ENCODE peak calls at places on chromosomes 1 and 21, in six cellular contexts. N, V, Q, L, K and C are unnamed samples.

GRCh38 chr1:54287176-54287650 is 87.2 kb downstream of the MRPL37 start:
- DNase-seq in N (peak; percentile 52), V (peak; percentile 89), Q (no peak), L (no peak), K (no peak), C (no peak)

GRCh38 chr1:183908095-183908494 is 103.2 kb downstream of the RGL1 start:
- DNase-seq in N (no peak), V (no peak), Q (no peak), L (no peak), K (no peak), C (no peak)

GRCh38 chr1:47984175-47984789 is 12.9 kb downstream of the TRABD2B start:
- DNase-seq in N (peak; percentile 81), V (no peak), Q (peak; percentile 70), L (no peak), K (no peak), C (no peak)

GRCh38 chr1:78370356-78370755 is 120.4 kb upstream of the PTGFR start:
- DNase-seq in N (no peak), V (no peak), Q (no peak), L (no peak), K (no peak), C (no peak)

GRCh38 chr1:62436466-62437272 is at the start of gene USP1:
- DNase-seq in N (peak; percentile 91), V (peak; percentile 98), Q (peak; percentile 100), L (peak; percentile 99), K (peak; percentile 100), C (peak; percentile 99)

GRCh38 chr1:77590653-77591052 is 91.8 kb downstream of the ZZZ3 start:
- DNase-seq in N (no peak), V (no peak), Q (no peak), L (no peak), K (no peak), C (no peak)

GRCh38 chr1:185017338-185017737 is 28.0 kb upstream of the RNF2 start:
- DNase-seq in N (no peak), V (peak; percentile 48), Q (no peak), L (no peak), K (no peak), C (peak; percentile 64)

GRCh38 chr1:44714944-44715571 is 15.9 kb downstream of the RNU5D-1 start:
- DNase-seq in N (peak; percentile 82), V (peak; percentile 86), Q (peak; percentile 82), L (peak; percentile 71), K (peak; percentile 72), C (no peak)

GRCh38 chr1:242890211-242890741 is 364.8 kb downstream of the CEP170 start:
- DNase-seq in N (peak; percentile 87), V (peak; percentile 25), Q (peak; percentile 70), L (no peak), K (no peak), C (no peak)

GRCh38 chr1:201791051-201791774 is 37.7 kb upstream of the IPO9 start:
- DNase-seq in N (no peak), V (no peak), Q (no peak), L (no peak), K (no peak), C (no peak)

GRCh38 chr1:178612261-178612660 is 99.4 kb downstream of the TEX35 start:
- DNase-seq in N (no peak), V (no peak), Q (no peak), L (no peak), K (no peak), C (no peak)

GRCh38 chr1:218466341-218467010 is 121.3 kb downstream of the TGFB2 start:
- DNase-seq in N (no peak), V (no peak), Q (no peak), L (no peak), K (no peak), C (no peak)

GRCh38 chr1:110118636-110119396 is 6.6 kb downstream of the UBL4B start:
- DNase-seq in N (no peak), V (no peak), Q (no peak), L (no peak), K (no peak), C (no peak)

GRCh38 chr1:177448652-177449351 is 278.0 kb downstream of the BRINP2 start:
- DNase-seq in N (no peak), V (no peak), Q (no peak), L (no peak), K (no peak), C (no peak)

GRCh38 chr21:34274001-34274400 is 89.8 kb upstream of the KCNE2 start:
- DNase-seq in N (no peak), V (no peak), Q (no peak), L (no peak), K (no peak), C (no peak)

GRCh38 chr1:78833491-78833890 is 173.0 kb downstream of the ADGRL4 start:
- DNase-seq in N (no peak), V (no peak), Q (no peak), L (no peak), K (no peak), C (peak; percentile 22)

GRCh38 chr1:32144033-32144432 is 35.4 kb upstream of the TXLNA start:
- DNase-seq in N (no peak), V (no peak), Q (no peak), L (no peak), K (no peak), C (no peak)

GRCh38 chr1:107549152-107549810 is 408.4 kb downstream of the NTNG1 start:
- DNase-seq in N (no peak), V (no peak), Q (no peak), L (no peak), K (no peak), C (no peak)

GRCh38 chr1:165699577-165699976 is 1.2 kb upstream of the ALDH9A1 start:
- DNase-seq in N (no peak), V (no peak), Q (no peak), L (no peak), K (peak; percentile 59), C (no peak)

GRCh38 chr1:25871704-25872494 is 3.6 kb downstream of the PAQR7 start:
- DNase-seq in N (no peak), V (no peak), Q (no peak), L (no peak), K (no peak), C (no peak)

GRCh38 chr1:66728021-66728420 is 24.2 kb upstream of the DYNLT5 start:
- DNase-seq in N (no peak), V (no peak), Q (no peak), L (no peak), K (no peak), C (no peak)

GRCh38 chr1:2354511-2355407 is 36.6 kb downstream of the MORN1 start:
- DNase-seq in N (no peak), V (no peak), Q (no peak), L (no peak), K (no peak), C (no peak)
- TF ChIP-seq ZNF274 in N (no peak), V (no peak), Q (no peak), L (no peak), K (no peak), C (no peak)

DNA sequence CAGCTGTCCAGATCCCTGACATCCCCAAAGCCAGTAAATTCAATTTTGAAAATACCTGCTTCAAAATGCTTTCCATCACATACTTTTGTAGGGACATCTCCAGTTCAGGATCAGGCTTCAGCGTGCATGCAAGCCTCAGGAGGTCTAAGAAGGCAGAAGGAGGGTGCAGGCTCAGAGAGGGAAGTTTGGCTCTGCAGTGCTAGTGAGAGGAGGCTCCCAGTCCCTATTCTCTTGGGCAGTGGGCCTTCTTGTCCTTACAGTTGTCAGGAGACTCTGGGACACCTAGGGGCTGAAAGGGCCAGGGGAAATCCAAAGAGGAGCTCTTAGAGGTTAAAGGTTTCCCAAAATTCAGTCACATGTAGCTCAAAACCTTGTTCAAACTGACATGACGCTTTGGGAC is 20.1 kb downstream of the ADCY10 start:
- DNase-seq in N (no peak), V (no peak), Q (no peak), L (no peak), K (no peak), C (no peak)
- TF ChIP-seq ZNF274 in N (no peak), V (no peak), Q (no peak), L (no peak), K (no peak), C (no peak)

GRCh38 chr1:27380766-27381733 is 2.1 kb downstream of the CD164L2 start:
- DNase-seq in N (no peak), V (no peak), Q (no peak), L (no peak), K (no peak), C (no peak)
- TF ChIP-seq ZNF274 in N (no peak), V (no peak), Q (no peak), L (no peak), K (no peak), C (no peak)

GRCh38 chr1:203311368-203312301 is 6.3 kb downstream of the BTG2 start:
- DNase-seq in N (no peak), V (peak; percentile 95), Q (no peak), L (no peak), K (no peak), C (no peak)

GRCh38 chr1:203308205-203309114 is 3.1 kb downstream of the BTG2 start:
- DNase-seq in N (no peak), V (no peak), Q (no peak), L (no peak), K (no peak), C (no peak)

GRCh38 chr1:203306970-203307541 is 1.7 kb downstream of the BTG2 start:
- DNase-seq in N (peak; percentile 67), V (no peak), Q (no peak), L (no peak), K (no peak), C (no peak)

GRCh38 chr1:203307690-203308126 is 2.4 kb downstream of the BTG2 start:
- DNase-seq in N (peak; percentile 56), V (no peak), Q (no peak), L (no peak), K (no peak), C (no peak)

GRCh38 chr1:203309115-203309429 is 3.8 kb downstream of the BTG2 start:
- DNase-seq in N (no peak), V (no peak), Q (no peak), L (no peak), K (no peak), C (no peak)
- TF ChIP-seq ZNF274 in N (no peak), V (no peak), Q (no peak), L (no peak), K (no peak), C (no peak)